ENCODE peak calls at places on chromosome 2, in nine cellular contexts. One of them, this sample, is unnamed.

GRCh38 chr2:127685410-127686110 is 10.2 kb upstream of the LIMS2 start:
- DNase-seq in fibroblast of pulmonary artery: no peak
- DNase-seq in chondrocyte: no peak
- DNase-seq in GM20000: no peak
- DNase-seq in neural progenitor cell: no peak
- DNase-seq in glutamatergic neuron: no peak
- DNase-seq in IMR-90: no peak
- DNase-seq in HFF-Myc: no peak
- DNase-seq in MM.1S: no peak
- DNase-seq in this sample: no peak

GRCh38 chr2:174495365-174496012 is 8.7 kb upstream of the GPR155 start:
- DNase-seq in fibroblast of pulmonary artery: no peak
- DNase-seq in chondrocyte: no peak
- DNase-seq in GM20000: no peak
- DNase-seq in neural progenitor cell: peak; percentile 61
- DNase-seq in glutamatergic neuron: no peak
- DNase-seq in IMR-90: peak; percentile 7
- DNase-seq in HFF-Myc: no peak
- DNase-seq in MM.1S: no peak
- DNase-seq in this sample: no peak

GRCh38 chr2:101467306-101467705 is 7.6 kb downstream of the RFX8 start:
- DNase-seq in fibroblast of pulmonary artery: no peak
- DNase-seq in chondrocyte: no peak
- DNase-seq in GM20000: no peak
- DNase-seq in neural progenitor cell: peak; percentile 77
- DNase-seq in glutamatergic neuron: no peak
- DNase-seq in IMR-90: peak; percentile 42
- DNase-seq in HFF-Myc: no peak
- DNase-seq in MM.1S: no peak
- DNase-seq in this sample: no peak

GRCh38 chr2:218418321-218418716 is 604 bp upstream of the VIL1 start:
- DNase-seq in fibroblast of pulmonary artery: no peak
- DNase-seq in chondrocyte: no peak
- DNase-seq in GM20000: no peak
- DNase-seq in neural progenitor cell: no peak
- DNase-seq in glutamatergic neuron: no peak
- DNase-seq in IMR-90: no peak
- DNase-seq in HFF-Myc: no peak
- DNase-seq in MM.1S: no peak
- DNase-seq in this sample: no peak

GRCh38 chr2:12070581-12070980 is 324.1 kb downstream of the LPIN1 start:
- DNase-seq in fibroblast of pulmonary artery: no peak
- DNase-seq in chondrocyte: no peak
- DNase-seq in GM20000: no peak
- DNase-seq in neural progenitor cell: no peak
- DNase-seq in glutamatergic neuron: no peak
- DNase-seq in IMR-90: peak; percentile 56
- DNase-seq in HFF-Myc: no peak
- DNase-seq in MM.1S: no peak
- DNase-seq in this sample: no peak

GRCh38 chr2:233455006-233455405 is 100.7 kb downstream of the DGKD start:
- DNase-seq in fibroblast of pulmonary artery: no peak
- DNase-seq in chondrocyte: peak; percentile 47
- DNase-seq in GM20000: no peak
- DNase-seq in neural progenitor cell: no peak
- DNase-seq in glutamatergic neuron: no peak
- DNase-seq in IMR-90: no peak
- DNase-seq in HFF-Myc: no peak
- DNase-seq in MM.1S: no peak
- DNase-seq in this sample: no peak

GRCh38 chr2:2738276-2738675 is 407.2 kb upstream of the MYT1L start:
- DNase-seq in fibroblast of pulmonary artery: no peak
- DNase-seq in chondrocyte: no peak
- DNase-seq in GM20000: no peak
- DNase-seq in neural progenitor cell: no peak
- DNase-seq in glutamatergic neuron: no peak
- DNase-seq in IMR-90: no peak
- DNase-seq in HFF-Myc: no peak
- DNase-seq in MM.1S: no peak
- DNase-seq in this sample: no peak

GRCh38 chr2:32008811-32009478 is 1.9 kb downstream of the MEMO1 start:
- DNase-seq in fibroblast of pulmonary artery: peak; percentile 18
- DNase-seq in chondrocyte: no peak
- DNase-seq in GM20000: peak; percentile 26
- DNase-seq in neural progenitor cell: peak; percentile 49
- DNase-seq in glutamatergic neuron: no peak
- DNase-seq in IMR-90: peak; percentile 51
- DNase-seq in HFF-Myc: no peak
- DNase-seq in MM.1S: peak; percentile 51
- DNase-seq in this sample: no peak

GRCh38 chr2:168480825-168481585 is 24.9 kb downstream of the CERS6 start:
- DNase-seq in fibroblast of pulmonary artery: no peak
- DNase-seq in chondrocyte: no peak
- DNase-seq in GM20000: no peak
- DNase-seq in neural progenitor cell: no peak
- DNase-seq in glutamatergic neuron: no peak
- DNase-seq in IMR-90: no peak
- DNase-seq in HFF-Myc: no peak
- DNase-seq in MM.1S: peak; percentile 38
- DNase-seq in this sample: no peak

GRCh38 chr2:42984617-42985016 is 192.2 kb upstream of the HAAO start:
- DNase-seq in fibroblast of pulmonary artery: no peak
- DNase-seq in chondrocyte: peak; percentile 51
- DNase-seq in GM20000: no peak
- DNase-seq in neural progenitor cell: no peak
- DNase-seq in glutamatergic neuron: no peak
- DNase-seq in IMR-90: no peak
- DNase-seq in HFF-Myc: no peak
- DNase-seq in MM.1S: no peak
- DNase-seq in this sample: no peak

GRCh38 chr2:205700331-205701132 is 18.2 kb downstream of the NRP2 start:
- DNase-seq in fibroblast of pulmonary artery: peak; percentile 76
- DNase-seq in chondrocyte: peak; percentile 93
- DNase-seq in GM20000: no peak
- DNase-seq in neural progenitor cell: peak; percentile 42
- DNase-seq in glutamatergic neuron: no peak
- DNase-seq in IMR-90: peak; percentile 90
- DNase-seq in HFF-Myc: no peak
- DNase-seq in MM.1S: no peak
- DNase-seq in this sample: no peak

GRCh38 chr2:196291873-196292800 is 120.8 kb upstream of the STK17B start:
- DNase-seq in fibroblast of pulmonary artery: no peak
- DNase-seq in chondrocyte: no peak
- DNase-seq in GM20000: no peak
- DNase-seq in neural progenitor cell: no peak
- DNase-seq in glutamatergic neuron: no peak
- DNase-seq in IMR-90: no peak
- DNase-seq in HFF-Myc: no peak
- DNase-seq in MM.1S: peak; percentile 96
- DNase-seq in this sample: no peak

DNA sequence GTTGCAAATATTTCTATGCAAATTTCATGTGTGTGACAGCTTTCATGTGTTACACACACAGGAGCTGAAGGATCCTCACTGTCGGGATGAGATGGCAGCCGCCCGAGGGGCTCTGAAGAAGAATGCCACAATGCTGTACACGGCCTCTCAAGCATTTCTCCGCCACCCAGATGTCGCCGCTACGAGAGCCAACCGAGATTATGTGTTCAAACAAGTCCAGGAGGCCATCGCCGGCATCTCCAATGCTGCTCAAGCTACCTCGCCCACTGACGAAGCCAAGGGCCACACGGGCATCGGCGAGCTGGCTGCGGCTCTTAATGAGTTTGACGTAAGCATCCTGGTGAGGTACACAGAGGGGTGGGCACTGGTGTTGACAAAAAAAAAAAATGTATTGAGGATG is 361.2 kb downstream of the CTNNA2 start:
- DNase-seq in fibroblast of pulmonary artery: no peak
- DNase-seq in chondrocyte: no peak
- DNase-seq in GM20000: no peak
- DNase-seq in neural progenitor cell: no peak
- DNase-seq in glutamatergic neuron: no peak
- DNase-seq in IMR-90: no peak
- DNase-seq in HFF-Myc: no peak
- DNase-seq in MM.1S: no peak
- DNase-seq in this sample: no peak
- TF ChIP-seq CTCF in fibroblast of pulmonary artery: no peak
- TF ChIP-seq CTCF in chondrocyte: no peak
- TF ChIP-seq CTCF in GM20000: no peak
- TF ChIP-seq CTCF in neural progenitor cell: no peak
- TF ChIP-seq CTCF in glutamatergic neuron: no peak
- TF ChIP-seq CTCF in IMR-90: no peak
- TF ChIP-seq CTCF in HFF-Myc: no peak
- TF ChIP-seq CTCF in MM.1S: no peak
- TF ChIP-seq CTCF in this sample: no peak

GRCh38 chr2:200203381-200203827 is 103.1 kb upstream of the SPATS2L start:
- DNase-seq in fibroblast of pulmonary artery: no peak
- DNase-seq in chondrocyte: no peak
- DNase-seq in GM20000: no peak
- DNase-seq in neural progenitor cell: peak; percentile 17
- DNase-seq in glutamatergic neuron: no peak
- DNase-seq in IMR-90: peak; percentile 54
- DNase-seq in HFF-Myc: no peak
- DNase-seq in MM.1S: no peak
- DNase-seq in this sample: no peak

GRCh38 chr2:200199005-200199404 is 107.5 kb upstream of the SPATS2L start:
- DNase-seq in fibroblast of pulmonary artery: no peak
- DNase-seq in chondrocyte: no peak
- DNase-seq in GM20000: no peak
- DNase-seq in neural progenitor cell: no peak
- DNase-seq in glutamatergic neuron: no peak
- DNase-seq in IMR-90: no peak
- DNase-seq in HFF-Myc: no peak
- DNase-seq in MM.1S: no peak
- DNase-seq in this sample: no peak

GRCh38 chr2:200193791-200194190 is 112.7 kb upstream of the SPATS2L start:
- DNase-seq in fibroblast of pulmonary artery: no peak
- DNase-seq in chondrocyte: no peak
- DNase-seq in GM20000: no peak
- DNase-seq in neural progenitor cell: no peak
- DNase-seq in glutamatergic neuron: no peak
- DNase-seq in IMR-90: no peak
- DNase-seq in HFF-Myc: no peak
- DNase-seq in MM.1S: no peak
- DNase-seq in this sample: no peak

GRCh38 chr2:200194746-200195145 is 111.7 kb upstream of the SPATS2L start:
- DNase-seq in fibroblast of pulmonary artery: no peak
- DNase-seq in chondrocyte: no peak
- DNase-seq in GM20000: no peak
- DNase-seq in neural progenitor cell: no peak
- DNase-seq in glutamatergic neuron: no peak
- DNase-seq in IMR-90: no peak
- DNase-seq in HFF-Myc: no peak
- DNase-seq in MM.1S: no peak
- DNase-seq in this sample: no peak

GRCh38 chr2:200199576-200200263 is 106.8 kb upstream of the SPATS2L start:
- DNase-seq in fibroblast of pulmonary artery: no peak
- DNase-seq in chondrocyte: no peak
- DNase-seq in GM20000: no peak
- DNase-seq in neural progenitor cell: peak; percentile 49
- DNase-seq in glutamatergic neuron: peak; percentile 38
- DNase-seq in IMR-90: no peak
- DNase-seq in HFF-Myc: no peak
- DNase-seq in MM.1S: no peak
- DNase-seq in this sample: no peak
- TF ChIP-seq CTCF in fibroblast of pulmonary artery: no peak
- TF ChIP-seq CTCF in chondrocyte: no peak
- TF ChIP-seq CTCF in GM20000: peak; percentile 0
- TF ChIP-seq CTCF in neural progenitor cell: peak; percentile 47
- TF ChIP-seq CTCF in glutamatergic neuron: no peak
- TF ChIP-seq CTCF in IMR-90: no peak
- TF ChIP-seq CTCF in HFF-Myc: no peak
- TF ChIP-seq CTCF in MM.1S: no peak
- TF ChIP-seq CTCF in this sample: no peak

DNA sequence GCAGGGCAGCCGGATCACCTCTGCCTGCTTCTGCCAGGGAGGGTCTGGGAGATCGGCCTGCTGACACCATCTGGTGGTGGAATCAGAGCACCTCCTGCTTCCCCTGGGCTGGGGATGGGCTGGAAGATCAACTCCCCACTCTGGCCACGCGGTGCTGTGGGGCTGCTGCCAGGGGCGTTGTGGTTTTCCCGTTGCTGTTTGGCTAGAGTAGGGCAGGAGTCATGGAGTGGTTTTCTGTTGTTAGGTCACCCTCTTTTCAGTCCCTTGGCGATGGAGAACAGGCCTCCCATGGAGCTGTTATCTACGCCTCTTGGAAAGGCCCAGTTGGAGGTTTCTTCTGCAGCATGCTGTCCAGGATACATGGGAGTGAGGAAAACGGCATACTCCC is 15.2 kb downstream of the BCL2L11 start:
- DNase-seq in fibroblast of pulmonary artery: peak; percentile 73
- DNase-seq in chondrocyte: no peak
- DNase-seq in GM20000: peak; percentile 13
- DNase-seq in neural progenitor cell: peak; percentile 27
- DNase-seq in glutamatergic neuron: peak; percentile 44
- DNase-seq in IMR-90: peak; percentile 40
- DNase-seq in HFF-Myc: no peak
- DNase-seq in MM.1S: no peak
- DNase-seq in this sample: no peak
- TF ChIP-seq CTCF in fibroblast of pulmonary artery: peak; percentile 35
- TF ChIP-seq CTCF in chondrocyte: peak; percentile 28
- TF ChIP-seq CTCF in GM20000: peak; percentile 12
- TF ChIP-seq CTCF in neural progenitor cell: peak; percentile 22
- TF ChIP-seq CTCF in glutamatergic neuron: no peak
- TF ChIP-seq CTCF in IMR-90: peak; percentile 5
- TF ChIP-seq CTCF in HFF-Myc: no peak
- TF ChIP-seq CTCF in MM.1S: no peak
- TF ChIP-seq CTCF in this sample: no peak

GRCh38 chr2:5691659-5692529 is at the start of gene SOX11:
- DNase-seq in fibroblast of pulmonary artery: peak; percentile 56
- DNase-seq in chondrocyte: peak; percentile 97
- DNase-seq in GM20000: peak; percentile 47
- DNase-seq in neural progenitor cell: peak; percentile 97
- DNase-seq in glutamatergic neuron: peak; percentile 97
- DNase-seq in IMR-90: peak; percentile 95
- DNase-seq in HFF-Myc: peak; percentile 59
- DNase-seq in MM.1S: no peak
- DNase-seq in this sample: no peak
- TF ChIP-seq CTCF in fibroblast of pulmonary artery: no peak
- TF ChIP-seq CTCF in chondrocyte: peak; percentile 76
- TF ChIP-seq CTCF in GM20000: no peak
- TF ChIP-seq CTCF in neural progenitor cell: peak; percentile 50
- TF ChIP-seq CTCF in glutamatergic neuron: no peak
- TF ChIP-seq CTCF in IMR-90: peak; percentile 38
- TF ChIP-seq CTCF in HFF-Myc: no peak
- TF ChIP-seq CTCF in MM.1S: no peak
- TF ChIP-seq CTCF in this sample: no peak

This sample was measured in omental fat pad.